ENCODE peak calls at places on chromosome X, in six cellular contexts. One of them, this sample, is unnamed.

GRCh38 chrX:35561985-35562384 is 236.2 kb upstream of the MAGEB16 start:
- DNase-seq in SK-N-SH: no peak
- DNase-seq in A549: no peak
- DNase-seq in GM23338: no peak
- DNase-seq in HCT116: no peak
- DNase-seq in Panc1: no peak
- DNase-seq in this sample: no peak

GRCh38 chrX:53714580-53715335 is 28.2 kb upstream of the HUWE1 start:
- DNase-seq in SK-N-SH: no peak
- DNase-seq in A549: no peak
- DNase-seq in GM23338: peak
- DNase-seq in HCT116: peak
- DNase-seq in Panc1: no peak
- DNase-seq in this sample: peak

GRCh38 chrX:21745756-21746155 is 12.2 kb downstream of the SMPX start:
- DNase-seq in SK-N-SH: peak
- DNase-seq in A549: peak
- DNase-seq in GM23338: peak
- DNase-seq in HCT116: no peak
- DNase-seq in Panc1: no peak
- DNase-seq in this sample: no peak

GRCh38 chrX:130097507-130098201 is 12.6 kb downstream of the ELF4 start:
- DNase-seq in SK-N-SH: peak
- DNase-seq in A549: no peak
- DNase-seq in GM23338: no peak
- DNase-seq in HCT116: no peak
- DNase-seq in Panc1: no peak
- DNase-seq in this sample: no peak

GRCh38 chrX:53230116-53230515 is 5.1 kb upstream of the KDM5C start:
- DNase-seq in SK-N-SH: no peak
- DNase-seq in A549: no peak
- DNase-seq in GM23338: peak
- DNase-seq in HCT116: no peak
- DNase-seq in Panc1: no peak
- DNase-seq in this sample: no peak

GRCh38 chrX:42886519-42886918 is 108.6 kb upstream of the PPP1R2C start:
- DNase-seq in SK-N-SH: no peak
- DNase-seq in A549: no peak
- DNase-seq in GM23338: no peak
- DNase-seq in HCT116: no peak
- DNase-seq in Panc1: no peak
- DNase-seq in this sample: no peak

GRCh38 chrX:133335027-133335426 is 80.3 kb downstream of the GPC4 start:
- DNase-seq in SK-N-SH: peak
- DNase-seq in A549: peak
- DNase-seq in GM23338: peak
- DNase-seq in HCT116: no peak
- DNase-seq in Panc1: no peak
- DNase-seq in this sample: no peak

GRCh38 chrX:1472975-1473374 is 20.3 kb upstream of the ASMTL start:
- DNase-seq in SK-N-SH: no peak
- DNase-seq in A549: no peak
- DNase-seq in GM23338: no peak
- DNase-seq in HCT116: no peak
- DNase-seq in Panc1: no peak
- DNase-seq in this sample: no peak

GRCh38 chrX:16870861-16871584 is 861 bp upstream of the RBBP7 start:
- DNase-seq in SK-N-SH: peak
- DNase-seq in A549: no peak
- DNase-seq in GM23338: peak
- DNase-seq in HCT116: no peak
- DNase-seq in Panc1: no peak
- DNase-seq in this sample: no peak

GRCh38 chrX:40108084-40108958 is 10.6 kb upstream of the BCOR start:
- DNase-seq in SK-N-SH: no peak
- DNase-seq in A549: peak
- DNase-seq in GM23338: peak
- DNase-seq in HCT116: no peak
- DNase-seq in Panc1: no peak
- DNase-seq in this sample: no peak

GRCh38 chrX:99394450-99394849 is 1015.6 kb downstream of the PCDH19 start:
- DNase-seq in SK-N-SH: no peak
- DNase-seq in A549: no peak
- DNase-seq in GM23338: peak
- DNase-seq in HCT116: no peak
- DNase-seq in Panc1: no peak
- DNase-seq in this sample: no peak
- TF ChIP-seq REST in SK-N-SH: no peak
- TF ChIP-seq REST in A549: no peak
- TF ChIP-seq REST in GM23338: no peak
- TF ChIP-seq REST in HCT116: no peak
- TF ChIP-seq REST in Panc1: no peak
- TF ChIP-seq REST in this sample: no peak

GRCh38 chrX:51421972-51422371 is 74.4 kb downstream of the NUDT11 start:
- DNase-seq in SK-N-SH: no peak
- DNase-seq in A549: no peak
- DNase-seq in GM23338: no peak
- DNase-seq in HCT116: no peak
- DNase-seq in Panc1: no peak
- DNase-seq in this sample: no peak

GRCh38 chrX:51420610-51421009 is 75.8 kb downstream of the NUDT11 start:
- DNase-seq in SK-N-SH: peak
- DNase-seq in A549: peak
- DNase-seq in GM23338: peak
- DNase-seq in HCT116: peak
- DNase-seq in Panc1: peak
- DNase-seq in this sample: no peak
- TF ChIP-seq REST in SK-N-SH: no peak
- TF ChIP-seq REST in A549: no peak
- TF ChIP-seq REST in GM23338: no peak
- TF ChIP-seq REST in HCT116: no peak
- TF ChIP-seq REST in Panc1: no peak
- TF ChIP-seq REST in this sample: no peak

GRCh38 chrX:149032449-149032848 is 472.7 kb downstream of the IDS start:
- DNase-seq in SK-N-SH: no peak
- DNase-seq in A549: no peak
- DNase-seq in GM23338: no peak
- DNase-seq in HCT116: no peak
- DNase-seq in Panc1: no peak
- DNase-seq in this sample: no peak
- TF ChIP-seq REST in SK-N-SH: no peak
- TF ChIP-seq REST in A549: no peak
- TF ChIP-seq REST in GM23338: no peak
- TF ChIP-seq REST in HCT116: no peak
- TF ChIP-seq REST in Panc1: no peak
- TF ChIP-seq REST in this sample: no peak

GRCh38 chrX:46203115-46203514 is 342.1 kb downstream of the ZNF674 start:
- DNase-seq in SK-N-SH: no peak
- DNase-seq in A549: no peak
- DNase-seq in GM23338: no peak
- DNase-seq in HCT116: no peak
- DNase-seq in Panc1: no peak
- DNase-seq in this sample: no peak
- TF ChIP-seq REST in SK-N-SH: no peak
- TF ChIP-seq REST in A549: no peak
- TF ChIP-seq REST in GM23338: no peak
- TF ChIP-seq REST in HCT116: no peak
- TF ChIP-seq REST in Panc1: no peak
- TF ChIP-seq REST in this sample: no peak

GRCh38 chrX:137143864-137144263 is 110.1 kb upstream of the GPR101 start:
- DNase-seq in SK-N-SH: no peak
- DNase-seq in A549: no peak
- DNase-seq in GM23338: no peak
- DNase-seq in HCT116: no peak
- DNase-seq in Panc1: no peak
- DNase-seq in this sample: no peak
- TF ChIP-seq REST in SK-N-SH: no peak
- TF ChIP-seq REST in A549: no peak
- TF ChIP-seq REST in GM23338: no peak
- TF ChIP-seq REST in HCT116: no peak
- TF ChIP-seq REST in Panc1: no peak
- TF ChIP-seq REST in this sample: no peak

GRCh38 chrX:109926743-109927662 is 75.9 kb upstream of the TMEM164 start:
- DNase-seq in SK-N-SH: no peak
- DNase-seq in A549: no peak
- DNase-seq in GM23338: no peak
- DNase-seq in HCT116: no peak
- DNase-seq in Panc1: no peak
- DNase-seq in this sample: no peak
- TF ChIP-seq REST in SK-N-SH: no peak
- TF ChIP-seq REST in A549: no peak
- TF ChIP-seq REST in GM23338: no peak
- TF ChIP-seq REST in HCT116: no peak
- TF ChIP-seq REST in Panc1: no peak
- TF ChIP-seq REST in this sample: no peak

GRCh38 chrX:44012484-44013096 is 39.4 kb upstream of the NDP start:
- DNase-seq in SK-N-SH: no peak
- DNase-seq in A549: peak
- DNase-seq in GM23338: no peak
- DNase-seq in HCT116: peak
- DNase-seq in Panc1: peak
- DNase-seq in this sample: no peak
- TF ChIP-seq REST in SK-N-SH: no peak
- TF ChIP-seq REST in A549: no peak
- TF ChIP-seq REST in GM23338: no peak
- TF ChIP-seq REST in HCT116: no peak
- TF ChIP-seq REST in Panc1: no peak
- TF ChIP-seq REST in this sample: no peak

DNA sequence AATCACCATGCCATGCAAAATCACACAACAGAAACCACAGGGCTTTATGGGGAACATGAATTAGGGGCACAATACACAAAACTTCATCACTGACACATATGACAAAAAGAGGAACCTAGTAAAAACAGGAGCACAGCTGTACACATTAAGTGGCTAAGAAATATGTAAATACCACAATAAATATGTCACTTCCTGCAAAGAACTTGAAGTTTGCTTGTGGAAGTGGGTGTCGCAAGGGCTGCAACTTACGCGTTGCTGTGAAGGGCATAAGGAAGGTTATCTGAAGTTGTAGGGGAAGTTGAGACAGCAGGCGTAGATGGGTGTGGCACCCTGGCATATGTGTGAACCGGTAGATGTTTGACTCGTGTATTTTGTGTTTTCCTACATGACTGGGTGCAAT is 42.4 kb downstream of the CLCN4 start:
- DNase-seq in SK-N-SH: no peak
- DNase-seq in A549: no peak
- DNase-seq in GM23338: no peak
- DNase-seq in HCT116: no peak
- DNase-seq in Panc1: no peak
- DNase-seq in this sample: no peak
- TF ChIP-seq REST in SK-N-SH: no peak
- TF ChIP-seq REST in A549: no peak
- TF ChIP-seq REST in GM23338: no peak
- TF ChIP-seq REST in HCT116: no peak
- TF ChIP-seq REST in Panc1: no peak
- TF ChIP-seq REST in this sample: no peak

GRCh38 chrX:139126493-139126892 is 404.0 kb upstream of the F9 start:
- DNase-seq in SK-N-SH: peak
- DNase-seq in A549: peak
- DNase-seq in GM23338: peak
- DNase-seq in HCT116: no peak
- DNase-seq in Panc1: no peak
- DNase-seq in this sample: no peak

GRCh38 chrX:139121616-139122286 is 408.8 kb upstream of the F9 start:
- DNase-seq in SK-N-SH: no peak
- DNase-seq in A549: no peak
- DNase-seq in GM23338: peak
- DNase-seq in HCT116: no peak
- DNase-seq in Panc1: no peak
- DNase-seq in this sample: no peak

GRCh38 chrX:139125916-139126315 is 404.6 kb upstream of the F9 start:
- DNase-seq in SK-N-SH: no peak
- DNase-seq in A549: no peak
- DNase-seq in GM23338: no peak
- DNase-seq in HCT116: no peak
- DNase-seq in Panc1: no peak
- DNase-seq in this sample: no peak

GRCh38 chrX:139120760-139121159 is 409.2 kb upstream of the FGF13 start:
- DNase-seq in SK-N-SH: no peak
- DNase-seq in A549: no peak
- DNase-seq in GM23338: no peak
- DNase-seq in HCT116: no peak
- DNase-seq in Panc1: peak
- DNase-seq in this sample: no peak
- TF ChIP-seq REST in SK-N-SH: no peak
- TF ChIP-seq REST in A549: no peak
- TF ChIP-seq REST in GM23338: no peak
- TF ChIP-seq REST in HCT116: no peak
- TF ChIP-seq REST in Panc1: no peak
- TF ChIP-seq REST in this sample: no peak

This sample was measured in GM12878.